ENCODE peak calls at places on chromosomes 3 and 15, in five cellular contexts. P is cardiac muscle cell, M is A549, V is lower leg skin, Y is astrocyte. O is an unnamed sample.

GRCh38 chr15:55522741-55523450 is 14.9 kb upstream of the DNAAF4 start:
- DNase-seq in P (no peak), M (no peak), V (no peak), Y (no peak), O (no peak)

GRCh38 chr15:86863226-86863915 is 783.7 kb downstream of the AGBL1 start:
- DNase-seq in P (peak), M (no peak), V (no peak), Y (peak), O (no peak)

GRCh38 chr3:188698436-188698835 is 473.3 kb upstream of the TPRG1 start:
- DNase-seq in P (no peak), M (no peak), V (no peak), Y (no peak), O (no peak)

GRCh38 chr3:183438749-183439148 is 10.3 kb upstream of the MCF2L2 start:
- DNase-seq in P (no peak), M (no peak), V (no peak), Y (no peak), O (no peak)

GRCh38 chr3:13318626-13319470 is 101.3 kb downstream of the NUP210 start:
- DNase-seq in P (no peak), M (no peak), V (no peak), Y (no peak), O (no peak)

GRCh38 chr3:7382293-7383033 is 521.5 kb downstream of the GRM7 start:
- DNase-seq in P (no peak), M (peak), V (no peak), Y (peak), O (no peak)

GRCh38 chr15:90774731-90775521 is 57.8 kb downstream of the BLM start:
- DNase-seq in P (no peak), M (peak), V (no peak), Y (peak), O (no peak)

GRCh38 chr3:88936837-88937236 is 170.6 kb upstream of the EPHA3 start:
- DNase-seq in P (no peak), M (no peak), V (no peak), Y (no peak), O (no peak)

GRCh38 chr3:153162513-153163348 is 705 bp downstream of the RAP2B start:
- DNase-seq in P (peak), M (peak), V (peak), Y (peak), O (no peak)

GRCh38 chr3:67540198-67540894 is 114.1 kb downstream of the SUCLG2 start:
- DNase-seq in P (no peak), M (no peak), V (no peak), Y (no peak), O (no peak)

GRCh38 chr3:99638244-99638948 is at the start of gene COL8A1:
- DNase-seq in P (peak), M (no peak), V (no peak), Y (peak), O (peak)

GRCh38 chr15:39466428-39466827 is 114.5 kb upstream of the THBS1 start:
- DNase-seq in P (no peak), M (no peak), V (peak), Y (no peak), O (no peak)

GRCh38 chr15:58313304-58313703 is 118.5 kb upstream of the LIPC start:
- DNase-seq in P (no peak), M (no peak), V (no peak), Y (no peak), O (no peak)

GRCh38 chr15:70474682-70475438 is 288.5 kb downstream of the UACA start:
- DNase-seq in P (no peak), M (peak), V (peak), Y (peak), O (peak)

GRCh38 chr3:109191431-109191830 is 54.9 kb downstream of the C3orf85 start:
- DNase-seq in P (no peak), M (no peak), V (no peak), Y (peak), O (no peak)

GRCh38 chr3:14549256-14549931 is 9.3 kb upstream of the GRIP2 start:
- DNase-seq in P (no peak), M (peak), V (no peak), Y (no peak), O (no peak)

GRCh38 chr3:41175365-41175764 is 23.9 kb upstream of the CTNNB1 start:
- DNase-seq in P (no peak), M (no peak), V (no peak), Y (no peak), O (no peak)

GRCh38 chr15:25803036-25803435 is 60.1 kb downstream of the ATP10A start:
- DNase-seq in P (no peak), M (no peak), V (peak), Y (no peak), O (no peak)

GRCh38 chr15:70209499-70209898 is 111.8 kb upstream of the TLE3 start:
- DNase-seq in P (no peak), M (no peak), V (peak), Y (no peak), O (no peak)

GRCh38 chr15:84783493-84784251 is 33.5 kb upstream of the ALPK3 start:
- DNase-seq in P (no peak), M (no peak), V (no peak), Y (no peak), O (no peak)

GRCh38 chr15:101689901-101690300 is 34.4 kb downstream of the TARS3 start:
- DNase-seq in P (no peak), M (no peak), V (no peak), Y (peak), O (no peak)

GRCh38 chr15:47184405-47185221 is 532.7 kb upstream of the SEMA6D start:
- DNase-seq in P (peak), M (no peak), V (no peak), Y (peak), O (no peak)

GRCh38 chr15:51828621-51829359 is 663 bp upstream of the TMOD3 start:
- DNase-seq in P (no peak), M (peak), V (no peak), Y (peak), O (no peak)

GRCh38 chr3:46410669-46411068 is 3.6 kb downstream of the CCRL2 start:
- DNase-seq in P (no peak), M (no peak), V (no peak), Y (peak), O (no peak)

GRCh38 chr3:39095146-39095677 is 12.2 kb downstream of the GORASP1 start:
- DNase-seq in P (no peak), M (no peak), V (peak), Y (no peak), O (no peak)

GRCh38 chr15:40096094-40096876 is 12.4 kb downstream of the BMF start:
- DNase-seq in P (no peak), M (no peak), V (no peak), Y (no peak), O (no peak)

GRCh38 chr3:177195941-177196472 is 1.3 kb downstream of the TBL1XR1 start:
- DNase-seq in P (peak), M (no peak), V (no peak), Y (no peak), O (no peak)

GRCh38 chr3:186882881-186883685 is 40.6 kb downstream of the ADIPOQ start:
- DNase-seq in P (no peak), M (peak), V (no peak), Y (peak), O (no peak)

GRCh38 chr15:71195242-71195641 is 80.0 kb downstream of the THSD4 start:
- DNase-seq in P (no peak), M (peak), V (no peak), Y (no peak), O (no peak)

GRCh38 chr3:46926871-46927717 is 49.5 kb downstream of the CCDC12 start:
- DNase-seq in P (no peak), M (no peak), V (no peak), Y (no peak), O (no peak)

GRCh38 chr15:42137461-42138261 is 18.8 kb downstream of the PLA2G4F start:
- DNase-seq in P (peak), M (peak), V (peak), Y (peak), O (no peak)

GRCh38 chr3:45199837-45200648 is 26.0 kb downstream of the TMEM158 start:
- DNase-seq in P (no peak), M (peak), V (no peak), Y (peak), O (no peak)

GRCh38 chr3:95705786-95706418 is 1108.5 kb upstream of the EPHA6 start:
- DNase-seq in P (no peak), M (peak), V (no peak), Y (no peak), O (no peak)

GRCh38 chr3:138726966-138727365 is 107.8 kb downstream of the PIK3CB start:
- DNase-seq in P (no peak), M (no peak), V (no peak), Y (peak), O (no peak)

GRCh38 chr3:14122301-14122700 is 2.4 kb downstream of the CHCHD4 start:
- DNase-seq in P (no peak), M (no peak), V (peak), Y (no peak), O (no peak)

GRCh38 chr3:153338487-153338886 is 176.5 kb downstream of the RAP2B start:
- DNase-seq in P (no peak), M (no peak), V (no peak), Y (peak), O (no peak)

GRCh38 chr3:25533365-25533764 is 105.3 kb downstream of the RARB start:
- DNase-seq in P (no peak), M (no peak), V (no peak), Y (no peak), O (no peak)

GRCh38 chr3:50226888-50227389 is 9.1 kb upstream of the GNAI2 start:
- DNase-seq in P (peak), M (peak), V (peak), Y (no peak), O (no peak)

GRCh38 chr3:71244153-71245051 is 339.1 kb downstream of the FOXP1 start:
- DNase-seq in P (peak), M (no peak), V (no peak), Y (no peak), O (no peak)

GRCh38 chr3:32398531-32398930 is 6.9 kb downstream of the CMTM7 start:
- DNase-seq in P (no peak), M (no peak), V (no peak), Y (no peak), O (no peak)
- H3K4me3 ChIP-seq in P (no peak), M (no peak), V (no peak), Y (no peak), O (no peak)

DNA sequence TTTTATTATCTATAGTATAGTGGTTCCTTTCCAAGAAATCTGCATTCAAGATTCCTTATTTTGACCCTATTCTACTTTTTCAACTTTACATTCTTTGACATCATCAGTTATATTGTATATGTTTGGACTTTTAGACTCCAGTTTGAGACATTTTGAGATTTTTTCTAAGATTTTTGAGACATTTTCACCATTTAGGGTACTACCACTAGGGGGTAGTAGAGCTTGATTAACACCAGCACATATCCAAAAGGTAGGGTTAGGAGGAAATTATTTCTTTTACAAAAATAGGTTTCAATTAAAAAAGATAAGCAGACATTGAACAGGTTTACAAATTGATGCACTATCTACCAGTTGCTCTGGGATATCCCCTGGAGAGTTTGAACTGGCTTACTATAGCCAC is 262.5 kb downstream of the SCAPER start:
- DNase-seq in P (no peak), M (no peak), V (no peak), Y (no peak), O (no peak)
- TF ChIP-seq CTCF in P (peak), M (peak), V (no peak), Y (peak), O (peak)

DNA sequence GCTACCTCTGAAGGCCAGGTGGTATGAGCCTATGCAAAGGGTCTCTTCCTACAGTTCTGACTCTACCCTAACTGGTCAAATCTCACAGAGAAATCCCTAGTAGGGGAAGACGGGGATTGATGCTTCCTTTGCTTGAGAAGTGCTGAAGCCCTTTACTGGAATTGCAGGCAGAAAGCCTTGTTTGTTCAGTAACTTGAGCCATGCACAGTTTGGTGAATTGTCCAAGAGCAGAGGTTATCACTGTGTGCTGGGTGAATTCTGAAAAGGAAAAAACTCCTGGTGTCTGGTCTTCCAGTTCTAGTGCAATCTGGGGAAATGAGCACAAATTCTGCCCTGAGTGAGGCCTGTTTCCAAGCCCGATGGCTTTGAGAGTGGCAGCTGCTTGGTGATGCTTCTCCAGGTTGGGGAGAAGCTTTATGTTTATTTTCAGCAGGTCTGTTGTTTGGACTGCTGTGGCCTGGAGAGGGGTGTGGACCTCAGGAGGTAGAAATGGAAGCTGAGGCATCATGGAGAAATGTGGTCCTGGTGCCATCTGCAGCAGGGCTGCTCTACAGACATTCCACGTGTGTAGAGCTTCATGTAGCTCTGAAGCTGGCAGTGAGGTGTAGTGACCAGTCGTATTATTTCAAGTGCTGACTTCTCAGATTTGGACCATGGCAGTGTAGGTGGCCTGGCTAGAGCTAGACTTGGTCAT is 60.9 kb downstream of the ARNT2 start:
- DNase-seq in P (no peak), M (no peak), V (peak), Y (peak), O (no peak)
- H3K4me3 ChIP-seq in P (no peak), M (no peak), V (no peak), Y (no peak), O (no peak)

DNA sequence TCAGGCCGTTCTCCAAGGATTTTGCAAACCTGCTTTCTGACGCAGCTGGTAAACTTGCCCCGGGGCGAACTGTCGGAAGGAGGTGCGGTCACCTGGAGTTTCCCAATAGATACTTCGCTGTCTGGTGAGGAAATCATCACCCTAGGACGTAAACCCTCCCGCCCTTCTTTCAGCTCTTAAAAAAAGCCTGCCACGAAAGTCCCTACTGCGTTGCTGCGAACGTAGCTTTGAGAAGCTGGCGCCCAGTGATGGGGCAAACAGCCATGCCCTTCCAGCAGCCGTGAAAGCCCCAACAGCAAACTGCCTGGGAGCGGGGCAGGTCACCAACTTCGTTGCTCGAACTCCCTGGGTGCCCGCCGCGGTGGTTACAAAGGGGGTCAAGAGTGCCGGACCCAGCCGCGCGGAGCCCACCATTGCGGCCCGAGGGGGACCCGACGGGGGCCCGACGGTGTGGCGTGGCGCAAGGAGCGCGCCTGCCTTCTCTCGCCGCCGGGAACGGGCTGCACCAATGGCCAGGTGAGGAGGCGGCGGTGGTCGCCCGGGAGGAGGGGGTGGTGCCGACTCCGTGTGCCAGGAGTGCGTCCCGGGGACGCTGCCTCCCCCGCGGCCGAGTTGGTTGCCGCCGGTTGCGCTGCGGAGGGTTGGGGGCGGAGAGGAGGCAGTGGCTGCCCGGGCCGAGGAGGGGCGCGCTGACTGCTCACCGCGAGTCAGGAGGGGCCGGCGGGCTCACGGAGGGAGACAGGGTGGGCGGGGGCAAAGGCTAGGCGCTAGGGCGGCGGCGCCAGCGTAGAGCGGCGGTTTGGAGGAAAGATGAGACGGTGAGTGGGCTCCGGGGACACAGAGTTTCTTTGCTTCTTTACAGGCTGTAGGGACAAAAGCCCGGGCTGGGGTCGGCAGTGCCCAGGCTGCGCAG is at the start of gene PHLDB2:
- DNase-seq in P (peak), M (peak), V (peak), Y (peak), O (peak)
- TF ChIP-seq CTCF in P (no peak), M (no peak), V (no peak), Y (no peak), O (peak)

DNA sequence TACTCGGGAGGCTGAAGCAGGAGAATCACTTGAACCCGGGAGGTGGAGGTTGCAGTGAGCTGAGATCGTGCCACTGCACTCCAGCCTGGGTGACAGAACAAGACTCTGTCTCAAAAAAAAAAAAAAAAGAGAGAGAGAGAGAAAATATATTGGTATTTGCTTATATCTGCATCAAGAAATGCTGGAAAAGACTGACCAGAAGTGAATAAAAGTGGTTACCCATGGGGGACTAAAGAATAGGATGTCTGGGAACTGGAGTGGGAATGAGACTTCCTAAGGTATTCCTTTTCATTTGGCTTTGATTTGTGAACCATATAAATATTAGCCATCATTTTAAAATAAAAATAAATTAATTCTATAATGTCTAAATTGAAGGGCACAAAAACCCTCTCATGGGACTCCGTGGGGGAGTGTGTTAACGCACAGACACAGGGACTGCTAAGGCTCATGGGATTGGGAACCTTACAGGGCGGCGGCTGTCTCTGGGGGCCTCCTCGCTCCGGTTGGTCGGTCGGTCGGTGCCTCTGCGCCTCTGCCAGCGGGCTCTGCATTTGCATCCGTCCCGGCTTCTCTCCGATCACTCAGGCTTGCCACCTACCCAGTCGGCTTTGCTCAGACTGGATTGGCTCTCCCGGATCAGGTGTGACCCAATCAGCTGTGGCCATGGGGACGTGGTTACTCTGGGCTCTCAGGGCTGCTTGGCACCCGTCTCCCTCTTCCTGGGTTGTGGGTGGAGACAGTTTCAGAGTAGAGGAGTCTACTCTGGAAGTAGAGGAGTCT is 12.7 kb upstream of the TSPAN3 start:
- DNase-seq in P (peak), M (peak), V (peak), Y (peak), O (peak)
- H3K4me3 ChIP-seq in P (peak), M (peak), V (no peak), Y (peak), O (peak)

GRCh38 chr3:94150113-94150512 is 87.3 kb downstream of the NSUN3 start:
- DNase-seq in P (no peak), M (no peak), V (no peak), Y (no peak), O (no peak)
- TF ChIP-seq CTCF in P (no peak), M (no peak), V (no peak), Y (no peak), O (no peak)

DNA sequence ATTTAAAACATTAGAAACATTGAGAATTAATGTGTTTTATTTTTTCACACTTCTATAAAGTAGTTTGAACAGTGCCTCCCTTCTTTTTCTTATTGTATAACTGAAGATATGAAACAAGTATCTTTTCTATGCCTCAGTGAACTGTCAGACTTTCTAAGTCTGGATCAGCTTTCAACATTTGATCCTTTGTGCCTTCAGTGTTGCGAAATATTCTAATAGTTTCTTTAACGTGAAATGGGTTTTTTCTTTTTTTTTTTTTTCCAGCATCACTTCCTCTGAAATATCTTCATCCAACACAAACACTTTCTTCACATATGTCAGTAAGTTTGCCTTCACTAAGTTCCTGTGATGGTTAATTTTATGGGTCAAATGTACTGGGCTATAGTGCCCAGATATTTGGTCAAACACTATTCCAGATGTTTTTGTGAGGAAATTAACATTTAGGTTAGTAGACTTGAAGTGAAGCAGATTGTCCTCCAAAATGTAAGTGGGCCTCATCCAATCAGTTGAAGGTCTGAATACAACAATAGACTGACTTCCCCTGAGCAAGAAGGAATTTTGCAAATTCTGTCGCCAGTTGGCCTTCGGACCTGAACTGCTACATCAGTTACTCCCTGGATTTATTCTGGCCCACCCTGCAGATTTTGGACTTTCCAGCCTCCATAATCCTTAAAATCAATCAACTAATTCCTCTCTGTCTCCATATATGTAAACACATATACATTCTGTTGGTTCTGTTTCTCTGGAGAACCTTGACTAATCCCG is 6.4 kb upstream of the CPOX start:
- DNase-seq in P (no peak), M (no peak), V (no peak), Y (no peak), O (no peak)
- H3K4me3 ChIP-seq in P (no peak), M (no peak), V (no peak), Y (no peak), O (no peak)

O was measured in retinal pigment epithelial cell.